ENCODE peak calls at places on chromosome 3, in nine cellular contexts. A, E, X, Q, T, S, Y, C and V are unnamed samples.

GRCh38 chr3:30477149-30477921 is 129.1 kb upstream of the TGFBR2 start:
- DNase-seq in Q (no peak), C (peak; percentile 43), A (no peak), T (no peak), E (no peak), Y (no peak), X (no peak), S (no peak), V (no peak)

GRCh38 chr3:184822654-184823053 is 10.7 kb downstream of the VPS8 start:
- DNase-seq in T (no peak), A (peak; percentile 42), S (no peak), X (no peak), C (no peak), E (no peak), Q (no peak), Y (no peak), V (no peak)

GRCh38 chr3:106711650-106712049 is 665.6 kb upstream of the CCDC54 start:
- DNase-seq in Y (no peak), C (no peak), S (no peak), Q (no peak), T (no peak), X (no peak), A (peak; percentile 63), E (peak; percentile 88), V (no peak)

GRCh38 chr3:32703491-32703968 is 18.5 kb downstream of the CNOT10 start:
- DNase-seq in S (no peak), Q (no peak), X (no peak), T (no peak), C (no peak), A (peak; percentile 70), Y (no peak), E (no peak), V (no peak)

GRCh38 chr3:127748754-127749327 is 73.5 kb downstream of the MGLL start:
- DNase-seq in T (no peak), E (no peak), Q (no peak), A (no peak), Y (no peak), S (no peak), C (no peak), X (no peak), V (no peak)

GRCh38 chr3:5504135-5504534 is 316.6 kb downstream of the EDEM1 start:
- DNase-seq in Y (no peak), A (no peak), X (no peak), C (no peak), Q (no peak), S (no peak), E (no peak), T (no peak), V (no peak)

GRCh38 chr3:175234075-175234474 is 374.9 kb downstream of the NAALADL2 start:
- DNase-seq in A (no peak), X (no peak), C (no peak), Q (no peak), Y (no peak), S (no peak), T (no peak), E (no peak), V (no peak)

GRCh38 chr3:187519428-187519890 is 150.7 kb downstream of the SST start:
- DNase-seq in E (peak; percentile 74), T (no peak), Y (no peak), S (no peak), A (no peak), C (no peak), X (no peak), Q (no peak), V (no peak)

GRCh38 chr3:62567097-62568021 is 194.0 kb upstream of the FEZF2 start:
- DNase-seq in A (peak; percentile 93), Q (no peak), X (peak; percentile 8), Y (no peak), E (peak; percentile 84), C (peak; percentile 6), S (peak; percentile 3), T (no peak), V (no peak)

GRCh38 chr3:149020839-149021252 is 29.5 kb downstream of the GYG1 start:
- DNase-seq in T (no peak), Y (no peak), S (no peak), X (no peak), E (no peak), C (no peak), A (no peak), Q (no peak), V (no peak)

GRCh38 chr3:197508924-197509775 is 46.6 kb downstream of the BDH1 start:
- DNase-seq in E (no peak), T (no peak), Q (no peak), C (no peak), A (no peak), S (no peak), Y (no peak), X (no peak), V (no peak)
- H3K4me3 ChIP-seq in E (no peak overlapping the region), T (no peak overlapping the region), Q (peak overlapping the region; percentile 47), C (no peak overlapping the region), A (peak overlapping the region; percentile 61), S (no peak overlapping the region), Y (no peak overlapping the region), X (no peak overlapping the region), V (peak overlapping the region; percentile 74)

DNA sequence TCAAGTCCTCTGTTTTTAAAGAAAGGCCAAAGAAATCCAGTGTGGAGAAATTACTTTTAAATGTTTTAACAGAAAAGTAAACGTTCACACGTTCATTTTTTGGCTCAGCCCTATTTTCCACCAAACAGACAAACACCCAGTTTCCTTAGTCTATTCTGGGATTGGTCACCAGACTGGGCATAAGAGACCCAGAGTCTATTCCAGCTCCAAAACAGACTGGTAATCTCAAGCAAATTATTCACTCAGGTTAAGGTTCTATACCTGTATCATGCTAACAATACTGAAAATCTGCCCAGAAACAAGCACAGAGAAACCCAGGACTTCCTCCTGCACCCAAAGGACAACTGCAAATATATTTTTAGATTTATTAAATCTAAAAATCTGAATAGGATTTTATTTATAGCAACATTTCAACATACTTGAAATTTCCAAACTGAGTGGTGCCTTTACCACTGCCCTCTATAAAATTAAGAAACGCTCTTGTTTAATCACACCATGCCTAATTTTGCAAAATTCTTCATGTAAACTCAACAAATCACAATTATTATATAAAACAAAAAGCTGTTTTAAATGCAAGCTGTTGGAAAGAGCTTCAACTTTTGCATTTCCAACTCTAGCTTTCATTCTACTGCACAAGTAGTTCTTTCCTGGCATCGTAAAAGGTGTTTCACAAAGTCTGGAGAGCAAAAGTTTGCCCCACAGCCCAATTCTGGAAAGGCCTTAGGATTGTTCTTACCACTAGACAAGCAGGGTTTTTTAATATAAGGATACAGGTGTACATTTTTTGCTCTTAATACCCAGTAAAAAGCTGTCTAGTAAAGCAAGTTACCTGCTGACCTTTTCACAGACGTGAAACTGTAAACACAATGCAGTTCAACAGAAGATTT is 18.7 kb downstream of the ZNF148 start:
- DNase-seq in Q (no peak), E (no peak), X (no peak), T (no peak), A (no peak), Y (no peak), C (no peak), S (no peak), V (no peak)
- H3K27ac ChIP-seq in Q (peak overlapping the region; percentile 10), E (no peak overlapping the region), X (peak overlapping the region; percentile 64), T (no peak overlapping the region), A (peak overlapping the region; percentile 49), Y (peak overlapping the region; percentile 83), C (no peak overlapping the region), S (peak overlapping the region; percentile 83), V (peak overlapping the region; percentile 67)

GRCh38 chr3:133964547-133964946 is 65.2 kb downstream of the SLCO2A1 start:
- DNase-seq in Y (no peak), T (no peak), A (no peak), X (no peak), Q (peak; percentile 29), S (no peak), E (no peak), C (no peak), V (no peak)
- TF ChIP-seq CTCF in Y (peak; percentile 13), T (peak; percentile 50), A (no peak), X (no peak), Q (no peak), S (no peak), E (no peak), C (peak; percentile 27), V (no peak)

GRCh38 chr3:54966979-54967378 is 39.1 kb upstream of the LRTM1 start:
- DNase-seq in T (no peak), X (no peak), A (no peak), Q (no peak), Y (no peak), E (no peak), S (no peak), C (no peak), V (no peak)

GRCh38 chr3:54962200-54962599 is 34.3 kb upstream of the LRTM1 start:
- DNase-seq in E (peak; percentile 9), Q (no peak), A (no peak), C (no peak), X (no peak), S (no peak), T (no peak), Y (no peak), V (no peak)

GRCh38 chr3:54963621-54964020 is 35.8 kb upstream of the LRTM1 start:
- DNase-seq in T (no peak), Y (no peak), S (no peak), Q (no peak), C (no peak), X (no peak), E (no peak), A (no peak), V (no peak)

GRCh38 chr3:54965746-54966145 is 37.9 kb upstream of the LRTM1 start:
- DNase-seq in Y (no peak), X (no peak), S (no peak), A (peak; percentile 71), E (peak; percentile 96), T (no peak), Q (no peak), C (no peak), V (no peak)

GRCh38 chr3:54964081-54964480 is 36.2 kb upstream of the LRTM1 start:
- DNase-seq in Q (no peak), X (no peak), S (no peak), E (no peak), Y (no peak), C (no peak), A (no peak), T (no peak), V (no peak)
- H3K4me3 ChIP-seq in Q (no peak overlapping the region), X (no peak overlapping the region), S (no peak overlapping the region), E (no peak overlapping the region), Y (no peak overlapping the region), C (no peak overlapping the region), A (no peak overlapping the region), T (no peak overlapping the region), V (no peak overlapping the region)

DNA sequence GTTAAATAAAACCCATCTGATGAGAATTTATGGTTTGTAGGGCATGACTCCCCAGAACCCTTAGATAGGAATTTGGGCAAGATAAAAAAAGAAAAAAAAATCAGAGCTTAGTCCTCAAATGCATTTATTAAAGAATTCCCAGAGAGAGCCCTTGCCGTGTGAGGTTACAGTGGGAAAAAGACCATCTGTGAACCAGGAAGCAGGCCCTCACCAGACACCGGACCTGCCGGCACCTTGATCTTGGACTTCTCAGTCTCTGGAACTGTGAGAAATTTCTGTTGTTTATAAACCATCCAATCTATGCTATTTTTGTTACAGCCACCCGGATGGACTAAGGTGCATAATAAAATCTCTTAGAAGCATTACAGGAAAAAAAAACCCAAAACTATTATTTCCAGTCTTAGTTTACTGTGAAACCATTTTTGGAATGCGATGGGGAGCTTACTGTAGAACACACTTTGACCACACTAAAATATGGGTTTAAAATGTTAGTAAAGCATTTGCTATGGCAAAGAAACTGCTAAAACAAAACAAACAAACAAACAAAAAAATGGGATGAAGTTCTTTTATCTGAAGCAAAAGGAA is 72.2 kb downstream of the LEKR1 start:
- DNase-seq in A (no peak), S (no peak), Y (no peak), X (no peak), T (no peak), E (peak; percentile 30), C (no peak), Q (no peak), V (no peak)
- H3K27ac ChIP-seq in A (no peak overlapping the region), S (no peak overlapping the region), Y (no peak overlapping the region), X (no peak overlapping the region), T (no peak overlapping the region), E (no peak overlapping the region), C (no peak overlapping the region), Q (no peak overlapping the region), V (no peak overlapping the region)